ENCODE peak calls at places on chromosomes 2 and 18, in four cellular contexts. H, L, S and P are unnamed samples.

GRCh38 chr2:182636694-182637093 is 79.4 kb upstream of the DNAJC10 start:
- DNase-seq in S (no peak), L (no peak), H (no peak), P (no peak)

GRCh38 chr2:158357699-158358098 is 98.9 kb downstream of the CCDC148 start:
- DNase-seq in S (no peak), H (no peak), L (no peak), P (no peak)

GRCh38 chr18:41484069-41484468 is 471.0 kb upstream of the PIK3C3 start:
- DNase-seq in L (no peak), H (no peak), S (no peak), P (no peak)

GRCh38 chr2:148643421-148643820 is 1.1 kb upstream of the EPC2 start:
- DNase-seq in L (peak; percentile 64), H (no peak), S (no peak), P (no peak)

GRCh38 chr2:241842067-241842415 is 16.7 kb downstream of the PDCD1 start:
- DNase-seq in H (no peak), S (no peak), L (no peak), P (no peak)

GRCh38 chr2:9135804-9136558 is 70.6 kb upstream of the ASAP2 start:
- DNase-seq in S (no peak), L (no peak), H (no peak), P (no peak)

GRCh38 chr2:205321240-205321639 is 361.1 kb upstream of the NRP2 start:
- DNase-seq in H (no peak), L (no peak), S (no peak), P (no peak)

GRCh38 chr18:3447035-3447894 is 2.7 kb upstream of the TGIF1 start:
- DNase-seq in S (peak; percentile 70), H (no peak), L (no peak), P (peak; percentile 12)

GRCh38 chr2:142877265-142877756 is at the start of gene KYNU:
- DNase-seq in L (no peak), S (no peak), H (peak; percentile 82), P (no peak)

GRCh38 chr2:220269421-220269820 is 642.0 kb downstream of the SLC4A3 start:
- DNase-seq in S (no peak), L (no peak), H (no peak), P (no peak)

GRCh38 chr2:195543902-195544894 is 112.8 kb upstream of the SLC39A10 start:
- DNase-seq in S (no peak), L (no peak), H (peak; percentile 44), P (no peak)

GRCh38 chr2:147989809-147990403 is 30.6 kb downstream of the ORC4 start:
- DNase-seq in H (peak; percentile 47), L (peak; percentile 31), S (no peak), P (peak; percentile 39)

GRCh38 chr2:120766758-120767351 is 31.2 kb downstream of the GLI2 start:
- DNase-seq in L (no peak), H (no peak), S (no peak), P (no peak)

GRCh38 chr2:68936462-68936861 is 16.2 kb downstream of the GKN2 start:
- DNase-seq in H (no peak), L (no peak), S (no peak), P (no peak)

DNA sequence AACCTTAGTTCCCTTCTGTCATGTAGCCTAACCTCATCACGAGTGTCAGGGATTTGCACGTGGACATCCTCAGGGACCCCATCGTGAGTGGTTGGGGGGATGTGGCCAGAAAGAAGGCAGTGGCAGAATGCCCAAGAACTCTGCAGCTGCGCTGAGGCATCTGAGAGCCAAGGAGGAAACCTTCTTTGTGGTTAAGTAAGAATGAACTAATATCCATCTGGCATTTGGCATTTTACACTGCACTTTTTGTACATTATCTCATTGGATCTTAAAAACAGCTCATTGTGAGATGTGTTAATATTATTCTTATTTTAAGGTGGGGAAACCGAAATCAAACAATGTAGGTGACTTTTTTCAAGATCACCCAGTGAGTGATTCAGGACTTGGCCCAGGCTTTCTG is 32.6 kb upstream of the APCDD1 start:
- DNase-seq in H (no peak), L (no peak), S (no peak), P (no peak)
- TF ChIP-seq TCF12 in H (no peak), L (no peak), S (no peak), P (no peak)

GRCh38 chr2:46087492-46087891 is 209.7 kb upstream of the EPAS1 start:
- DNase-seq in S (no peak), L (no peak), H (no peak), P (no peak)
- TF ChIP-seq TCF12 in S (no peak), L (no peak), H (no peak), P (no peak)

GRCh38 chr2:101328474-101329007 is 20.0 kb upstream of the RNF149 start:
- DNase-seq in L (peak; percentile 11), S (no peak), H (no peak), P (no peak)

GRCh38 chr2:101329026-101329425 is 20.5 kb upstream of the RNF149 start:
- DNase-seq in S (no peak), H (no peak), L (no peak), P (no peak)

GRCh38 chr2:101327863-101328394 is 19.4 kb upstream of the RNF149 start:
- DNase-seq in H (no peak), S (no peak), L (no peak), P (no peak)

GRCh38 chr2:101331202-101331601 is 22.7 kb upstream of the RNF149 start:
- DNase-seq in S (no peak), H (no peak), L (no peak), P (no peak)

GRCh38 chr2:101330253-101330921 is 21.9 kb upstream of the RNF149 start:
- DNase-seq in H (peak; percentile 92), S (no peak), L (no peak), P (no peak)
- TF ChIP-seq TCF12 in H (no peak), S (no peak), L (no peak), P (no peak)

GRCh38 chr18:22549260-22549937 is 131.7 kb upstream of the CTAGE1 start:
- DNase-seq in L (no peak), H (no peak), S (no peak), P (no peak)
- TF ChIP-seq TCF12 in L (no peak), H (no peak), S (no peak), P (no peak)

GRCh38 chr2:236828002-236828401 is 257.7 kb upstream of the COPS8 start:
- DNase-seq in H (no peak), L (no peak), S (no peak), P (no peak)

GRCh38 chr2:236825989-236826510 is 256.4 kb downstream of the ACKR3 start:
- DNase-seq in L (no peak), H (no peak), S (no peak), P (no peak)

GRCh38 chr2:236824836-236825235 is 255.2 kb downstream of the ACKR3 start:
- DNase-seq in L (no peak), H (no peak), S (no peak), P (no peak)

GRCh38 chr2:236828820-236829219 is 256.9 kb upstream of the COPS8 start:
- DNase-seq in S (no peak), H (peak; percentile 23), L (no peak), P (no peak)

DNA sequence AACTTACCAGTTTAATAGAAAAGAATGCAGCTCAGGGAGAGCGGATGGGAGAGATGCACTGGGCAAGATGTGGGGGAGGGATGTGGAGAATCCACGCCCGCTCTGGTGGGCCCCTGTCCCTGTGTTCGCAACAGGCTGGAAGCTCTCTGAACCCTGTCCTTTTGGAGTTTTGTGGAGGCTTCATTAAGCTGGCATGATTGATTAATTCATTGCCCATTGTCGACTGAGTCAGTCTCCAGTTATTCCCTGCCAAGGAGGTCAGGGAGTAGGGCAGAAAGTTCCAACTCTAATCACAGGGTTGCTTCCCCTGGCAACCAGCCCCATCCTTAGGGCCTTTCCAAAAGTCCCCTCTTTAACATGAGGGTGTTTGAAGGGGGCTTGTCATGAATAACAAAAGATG is 257.1 kb downstream of the ACKR3 start:
- DNase-seq in L (no peak), S (no peak), H (no peak), P (no peak)
- TF ChIP-seq TCF12 in L (no peak), S (no peak), H (no peak), P (no peak)

GRCh38 chr2:65397122-65397521 is 35.3 kb downstream of the SPRED2 start:
- DNase-seq in S (no peak), H (no peak), L (no peak), P (no peak)
- TF ChIP-seq TCF12 in S (no peak), H (no peak), L (no peak), P (no peak)

GRCh38 chr2:238021327-238021726 is 39.5 kb upstream of the SCLY start:
- DNase-seq in S (no peak), L (no peak), H (no peak), P (no peak)
- TF ChIP-seq TCF12 in S (no peak), L (no peak), H (no peak), P (no peak)

GRCh38 chr2:207316906-207317305 is 151.2 kb upstream of the KLF7 start:
- DNase-seq in L (no peak), H (no peak), S (no peak), P (no peak)
- TF ChIP-seq TCF12 in L (no peak), H (no peak), S (no peak), P (no peak)

GRCh38 chr2:197196737-197197136 is 113.8 kb downstream of the ANKRD44 start:
- DNase-seq in H (no peak), L (no peak), S (no peak), P (no peak)

GRCh38 chr2:197195591-197195990 is 115.0 kb downstream of the ANKRD44 start:
- DNase-seq in S (no peak), H (no peak), L (no peak), P (no peak)

GRCh38 chr2:197189770-197190434 is 120.7 kb downstream of the ANKRD44 start:
- DNase-seq in H (no peak), L (no peak), S (no peak), P (no peak)

GRCh38 chr2:197191948-197192338 is 118.6 kb downstream of the ANKRD44 start:
- DNase-seq in S (no peak), L (no peak), H (no peak), P (no peak)

DNA sequence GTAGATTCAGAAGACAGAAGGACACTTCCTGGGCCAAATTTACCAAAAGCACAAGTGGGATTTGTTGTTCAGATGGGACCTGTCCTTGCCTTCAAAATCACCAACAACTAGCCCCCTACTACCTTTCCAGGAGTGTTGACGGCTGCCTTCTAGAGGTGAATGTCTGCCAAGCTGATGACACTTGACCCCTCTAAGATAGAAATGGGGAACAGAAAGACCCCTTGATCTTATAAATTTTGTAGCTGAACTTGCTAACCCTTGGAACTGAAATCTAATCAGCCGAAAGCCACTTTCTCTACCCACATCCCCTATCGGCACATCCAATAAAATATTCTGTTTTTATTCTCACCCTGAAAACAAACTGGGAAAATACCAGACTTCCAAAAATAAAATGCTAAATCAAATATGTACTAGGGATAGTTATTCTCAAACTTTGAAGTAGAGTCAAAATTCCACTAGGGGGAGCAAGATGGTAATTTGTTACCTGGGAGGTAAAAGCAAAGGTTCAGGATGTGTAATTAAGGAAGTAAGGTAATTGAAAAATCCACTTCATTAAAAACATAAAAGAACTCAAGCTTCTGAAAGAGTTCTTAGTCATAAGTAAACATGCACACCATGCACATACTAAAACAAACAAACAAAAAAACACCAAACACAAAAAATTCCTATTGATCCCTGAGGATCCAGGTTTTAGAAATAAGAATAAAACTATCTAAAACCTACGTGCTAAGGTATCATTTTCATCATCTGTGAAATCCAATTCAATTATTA is 119.2 kb downstream of the ANKRD44 start:
- DNase-seq in H (peak; percentile 40), L (no peak), S (no peak), P (peak; percentile 48)
- TF ChIP-seq TCF12 in H (no peak), L (no peak), S (no peak), P (no peak)